ENCODE peak calls at places on chromosome 2, in six cellular contexts. Y is H1, F is K562, K is GM12891, B is HepG2, C is GM12878. J is an unnamed sample.

GRCh38 chr2:77922567-77922966 is 400.4 kb upstream of the LRRTM4 start:
- DNase-seq in K (no peak), F (no peak), C (no peak), B (no peak), Y (no peak), J (no peak)

GRCh38 chr2:1632510-1632909 is 111.8 kb downstream of the PXDN start:
- DNase-seq in C (no peak), B (no peak), K (no peak), Y (no peak), F (no peak), J (no peak)

GRCh38 chr2:67571785-67572718 is 174.9 kb downstream of the ETAA1 start:
- DNase-seq in C (no peak), F (no peak), Y (no peak), B (no peak), K (no peak), J (no peak)

GRCh38 chr2:159613515-159614336 is 2.6 kb downstream of the BAZ2B start:
- DNase-seq in F (peak), B (no peak), Y (no peak), K (no peak), C (no peak), J (no peak)

GRCh38 chr2:44543773-44544725 is 182.3 kb downstream of the CAMKMT start:
- DNase-seq in K (no peak), F (no peak), Y (no peak), C (no peak), B (no peak), J (no peak)

GRCh38 chr2:170362895-170363582 is 185.1 kb downstream of the MYO3B start:
- DNase-seq in K (no peak), C (no peak), B (no peak), F (peak), Y (no peak), J (no peak)

GRCh38 chr2:29459445-29460179 is 344.4 kb downstream of the CLIP4 start:
- DNase-seq in F (no peak), C (no peak), K (no peak), Y (no peak), B (no peak), J (no peak)

GRCh38 chr2:216802516-216803265 is 57.2 kb downstream of the TNP1 start:
- DNase-seq in K (no peak), Y (no peak), B (no peak), F (no peak), C (no peak), J (no peak)

GRCh38 chr2:236246711-236247246 is 17.4 kb downstream of the ASB18 start:
- DNase-seq in F (no peak), B (no peak), Y (no peak), C (no peak), K (no peak), J (no peak)

GRCh38 chr2:141411419-141411818 is 719.4 kb downstream of the LRP1B start:
- DNase-seq in C (no peak), Y (no peak), K (no peak), F (no peak), B (no peak), J (no peak)

GRCh38 chr2:28626891-28627421 is 124.7 kb upstream of the PPP1CB start:
- DNase-seq in B (no peak), K (no peak), Y (no peak), C (no peak), F (no peak), J (no peak)

GRCh38 chr2:62775367-62775668 is 69.8 kb downstream of the EHBP1 start:
- DNase-seq in K (no peak), C (no peak), Y (no peak), B (no peak), F (no peak), J (no peak)

GRCh38 chr2:207792244-207792785 is 22.6 kb upstream of the FZD5 start:
- DNase-seq in F (peak), Y (no peak), C (no peak), K (no peak), B (peak), J (no peak)

GRCh38 chr2:230106771-230107170 is 38.0 kb upstream of the SLC16A14 start:
- DNase-seq in Y (no peak), K (no peak), F (no peak), C (no peak), B (no peak), J (no peak)

GRCh38 chr2:157173740-157174184 is 83.7 kb upstream of the GALNT5 start:
- DNase-seq in B (no peak), C (no peak), F (no peak), K (no peak), Y (no peak), J (no peak)
- TF ChIP-seq POLR2AphosphoS5 in B (no peak), C (no peak), F (no peak), K (no peak), Y (no peak), J (no peak)

GRCh38 chr2:64453710-64454315 is at the start of gene LGALSL:
- DNase-seq in B (peak), K (peak), Y (peak), F (no peak), C (no peak), J (peak)
- TF ChIP-seq POLR2A in B (peak), K (no peak), Y (no peak), F (no peak), C (peak), J (peak)

GRCh38 chr2:108492364-108492763 is 41.9 kb upstream of the LIMS1 start:
- DNase-seq in Y (no peak), F (no peak), B (peak), K (no peak), C (no peak), J (no peak)
- TF ChIP-seq TAF1 in Y (no peak), F (no peak), B (no peak), K (no peak), C (no peak), J (no peak)

DNA sequence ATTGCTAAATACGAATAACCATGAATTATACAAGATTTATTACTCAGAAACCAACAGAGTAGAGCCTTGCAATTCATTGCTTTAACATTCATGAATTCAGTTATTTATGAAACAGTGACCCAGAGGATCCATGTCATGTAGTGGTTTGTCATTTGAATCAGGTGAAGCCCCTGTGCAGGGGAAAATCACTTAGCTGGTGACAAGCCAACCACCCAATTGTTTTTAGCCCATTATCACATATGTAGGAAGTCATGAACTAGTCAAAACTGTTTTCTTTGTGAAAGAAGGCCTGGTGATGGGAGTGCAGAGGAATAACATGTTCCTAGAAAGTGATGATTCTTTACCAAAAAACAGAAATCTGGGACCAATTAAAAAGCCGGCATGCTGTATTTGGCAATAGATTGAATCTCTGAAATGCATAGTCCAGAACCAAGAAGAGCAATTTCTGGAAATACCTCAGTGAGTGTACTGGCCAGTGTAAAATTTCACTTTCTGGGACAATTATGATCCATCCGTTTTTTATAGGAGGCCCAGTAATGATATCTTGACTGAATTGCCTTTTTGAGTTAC is 70.3 kb downstream of the CRIM1 start:
- DNase-seq in K (no peak), Y (no peak), B (no peak), F (no peak), C (no peak), J (no peak)
- TF ChIP-seq POLR2AphosphoS5 in K (no peak), Y (no peak), B (no peak), F (no peak), C (no peak), J (no peak)

J was measured in GM12892.